ENCODE peak calls at places on chromosomes 6 and 20, in four cellular contexts. N is H9, Q is left lung, G is endothelial cell of umbilical vein. K is an unnamed sample. For H3K9me3, the result is how much of the 10 kb centered on the place peaks cover.

GRCh38 chr6:131430531-131430930 is 142.5 kb upstream of the ARG1 start:
- DNase-seq in G (no peak), Q (no peak), N (no peak), K (no peak)

GRCh38 chr20:32539817-32540675 is 45.1 kb downstream of the NOL4L start:
- DNase-seq in G (no peak), Q (no peak), N (no peak), K (no peak)

GRCh38 chr20:25525295-25525694 is 60.0 kb downstream of the NINL start:
- DNase-seq in N (no peak), Q (no peak), G (no peak), K (no peak)

GRCh38 chr20:56202493-56203077 is 45.9 kb upstream of the MC3R start:
- DNase-seq in Q (no peak), N (no peak), G (no peak), K (no peak)

GRCh38 chr20:49676581-49677291 is 36.9 kb downstream of the B4GALT5 start:
- DNase-seq in G (peak), Q (peak), N (no peak), K (no peak)

GRCh38 chr20:63617876-63618265 is 9.0 kb downstream of the GMEB2 start:
- DNase-seq in G (no peak), Q (no peak), N (no peak), K (no peak)

GRCh38 chr6:139764498-139764986 is 390.1 kb upstream of the CITED2 start:
- DNase-seq in Q (no peak), G (peak), N (no peak), K (no peak)

GRCh38 chr6:68087399-68088133 is 547.5 kb upstream of the ADGRB3 start:
- DNase-seq in Q (no peak), N (no peak), G (no peak), K (no peak)

GRCh38 chr6:113328886-113329381 is 528.2 kb upstream of the MARCKS start:
- DNase-seq in Q (peak), G (no peak), N (no peak), K (no peak)

GRCh38 chr6:131013495-131013894 is 49.5 kb downstream of the EPB41L2 start:
- DNase-seq in Q (no peak), G (peak), N (no peak), K (no peak)

GRCh38 chr20:38171301-38172010 is 6.4 kb upstream of the TGM2 start:
- DNase-seq in G (no peak), N (no peak), Q (no peak), K (no peak)

DNA sequence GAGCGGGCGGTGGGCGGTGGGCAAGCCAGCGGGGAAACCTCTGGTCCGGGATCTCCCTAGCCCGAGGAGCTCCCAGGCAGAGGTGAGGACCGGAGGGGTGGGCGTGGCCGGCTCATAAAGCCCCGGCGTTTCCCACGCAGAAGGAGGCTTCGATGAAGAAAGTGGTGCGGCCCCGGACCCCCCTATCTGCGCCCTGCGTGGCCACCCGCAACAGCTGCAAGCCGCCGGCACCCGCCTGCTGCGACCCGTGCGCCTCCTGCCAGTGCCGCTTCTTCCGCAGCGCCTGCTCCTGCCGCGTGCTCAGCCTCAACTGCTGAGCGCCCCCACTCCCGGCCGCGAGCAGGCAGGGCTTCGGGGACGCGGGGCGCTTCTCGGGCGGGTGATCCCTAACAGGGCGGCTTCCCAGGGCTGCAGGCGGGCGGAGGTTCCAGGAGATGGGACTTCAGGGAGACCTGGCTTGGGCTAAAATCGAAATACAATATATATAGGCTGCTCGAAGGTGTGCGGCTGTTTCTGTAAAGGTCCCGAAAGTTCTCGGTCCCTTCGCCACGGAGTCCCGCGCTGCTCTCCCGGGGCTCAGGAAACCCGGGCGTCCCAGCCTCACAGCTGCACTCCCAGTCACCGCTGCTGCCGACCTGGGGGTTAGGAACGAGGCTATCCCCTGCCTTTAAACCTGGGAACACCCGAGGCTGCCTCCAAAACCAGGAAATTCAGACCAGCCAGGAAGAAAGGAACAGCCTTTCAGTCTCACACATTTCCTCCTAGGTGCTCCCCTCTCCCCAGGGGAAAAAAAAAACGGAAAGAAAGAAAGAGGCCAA is 27.8 kb downstream of the ASIP start:
- DNase-seq in Q (peak), G (peak), N (peak), K (no peak)
- TF ChIP-seq CTCF in Q (no peak), G (no peak), N (no peak), K (no peak)

GRCh38 chr6:99547526-99547925 is 20.9 kb downstream of the CCNC start:
- DNase-seq in N (no peak), G (no peak), Q (no peak), K (no peak)

GRCh38 chr6:99545442-99545841 is 23.0 kb downstream of the CCNC start:
- DNase-seq in N (no peak), G (peak), Q (no peak), K (no peak)

GRCh38 chr6:99548706-99549105 is 19.8 kb downstream of the CCNC start:
- DNase-seq in G (no peak), Q (no peak), N (no peak), K (no peak)

GRCh38 chr6:99553888-99554287 is 14.6 kb downstream of the CCNC start:
- DNase-seq in G (no peak), Q (no peak), N (no peak), K (no peak)

GRCh38 chr6:99550046-99550445 is 18.4 kb downstream of the CCNC start:
- DNase-seq in N (no peak), G (no peak), Q (no peak), K (no peak)
- H3K9me3 ChIP-seq in N (under half), G (under half), Q (under half), K (under half)

DNA sequence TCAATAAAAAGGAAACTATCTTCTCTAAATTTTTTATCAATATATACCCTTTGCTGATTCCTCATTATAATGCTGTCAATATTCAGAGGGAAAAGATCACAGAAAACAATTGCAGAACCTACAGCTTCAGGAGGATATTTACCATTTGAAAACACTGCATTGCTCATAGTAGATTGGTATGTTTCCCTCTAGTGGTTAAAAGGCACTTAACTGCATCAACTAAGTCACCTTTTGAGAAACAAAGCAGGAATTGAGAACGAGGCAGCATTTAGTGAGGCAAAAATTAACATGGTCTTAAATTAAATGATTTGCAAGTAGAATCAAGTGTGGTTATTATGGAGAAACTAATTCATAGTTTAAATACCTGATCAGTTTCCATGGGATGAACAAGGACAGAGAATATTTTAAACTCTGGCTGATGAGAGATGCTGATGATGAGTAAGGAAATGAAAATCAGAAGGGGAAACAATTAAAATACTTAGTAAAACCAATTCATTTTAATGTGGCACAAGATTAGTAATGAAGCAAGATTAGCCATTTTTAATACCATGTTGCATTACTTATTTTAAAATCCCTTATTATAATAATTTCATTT is 642.1 kb downstream of the EPHA7 start:
- DNase-seq in Q (no peak), N (no peak), G (peak), K (no peak)
- TF ChIP-seq CTCF in Q (peak), N (peak), G (peak), K (no peak)

GRCh38 chr6:106773956-106774629 is 144.7 kb downstream of the QRSL1 start:
- DNase-seq in Q (no peak), G (no peak), N (no peak), K (no peak)

GRCh38 chr6:106782524-106783265 is 153.3 kb downstream of the QRSL1 start:
- DNase-seq in G (no peak), N (no peak), Q (no peak), K (no peak)

GRCh38 chr6:106783631-106784566 is 154.5 kb downstream of the QRSL1 start:
- DNase-seq in N (no peak), G (no peak), Q (no peak), K (no peak)

GRCh38 chr6:106773482-106773881 is 144.1 kb downstream of the QRSL1 start:
- DNase-seq in G (no peak), N (no peak), Q (no peak), K (no peak)

DNA sequence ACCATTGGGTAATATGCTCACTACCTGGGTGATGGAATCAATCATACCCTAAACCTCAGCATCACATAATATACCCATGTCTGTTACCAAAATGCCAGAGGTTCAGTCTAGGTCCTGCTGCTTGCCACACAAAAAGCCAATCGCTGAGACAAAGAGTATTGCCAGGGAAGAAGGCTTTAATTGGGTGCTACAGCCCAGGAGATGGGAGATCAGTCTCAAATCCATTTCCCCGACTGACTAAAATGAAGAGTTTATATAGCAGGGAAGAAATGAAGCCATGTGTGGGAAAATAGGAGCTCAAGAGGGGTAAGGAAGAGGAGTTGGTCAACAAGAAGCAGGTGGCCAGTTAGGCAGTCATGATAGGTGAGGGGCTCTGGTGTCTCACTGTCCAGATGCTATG is 149.6 kb downstream of the QRSL1 start:
- DNase-seq in Q (no peak), N (no peak), G (no peak), K (no peak)
- H3K9me3 ChIP-seq in Q (under half), N (under half), G (under half), K (under half)